ENCODE peak calls at places on chromosome 15, in five cellular contexts. One of them, this sample, is unnamed.

GRCh38 chr15:72313448-72313840 is 6.5 kb downstream of the CELF6 start:
- DNase-seq in stimulated activated CD4-positive, alpha-beta T cell treated with anti-CD3 and anti-CD28 coated beads, Interleukin-4, amount 100 ng/mL, for 24 hours: no peak
- DNase-seq in D341Med: no peak
- DNase-seq in HEK293T: no peak
- DNase-seq in prostate gland: no peak
- DNase-seq in this sample: no peak

GRCh38 chr15:50627351-50628055 is 59.1 kb downstream of the TRPM7 start:
- DNase-seq in stimulated activated CD4-positive, alpha-beta T cell treated with anti-CD3 and anti-CD28 coated beads, Interleukin-4, amount 100 ng/mL, for 24 hours: no peak
- DNase-seq in HEK293T: no peak
- DNase-seq in prostate gland: no peak
- DNase-seq in D341Med: no peak
- DNase-seq in this sample: no peak

GRCh38 chr15:91520848-91521247 is 332.7 kb upstream of the SLCO3A1 start:
- DNase-seq in stimulated activated CD4-positive, alpha-beta T cell treated with anti-CD3 and anti-CD28 coated beads, Interleukin-4, amount 100 ng/mL, for 24 hours: no peak
- DNase-seq in HEK293T: no peak
- DNase-seq in prostate gland: no peak
- DNase-seq in D341Med: no peak
- DNase-seq in this sample: no peak

GRCh38 chr15:75834011-75834410 is 9.2 kb upstream of the UBE2Q2 start:
- DNase-seq in prostate gland: no peak
- DNase-seq in stimulated activated CD4-positive, alpha-beta T cell treated with anti-CD3 and anti-CD28 coated beads, Interleukin-4, amount 100 ng/mL, for 24 hours: no peak
- DNase-seq in D341Med: no peak
- DNase-seq in HEK293T: no peak
- DNase-seq in this sample: no peak

GRCh38 chr15:28907338-28907961 is 21.7 kb downstream of the APBA2 start:
- DNase-seq in prostate gland: no peak
- DNase-seq in stimulated activated CD4-positive, alpha-beta T cell treated with anti-CD3 and anti-CD28 coated beads, Interleukin-4, amount 100 ng/mL, for 24 hours: no peak
- DNase-seq in D341Med: no peak
- DNase-seq in HEK293T: no peak
- DNase-seq in this sample: no peak

GRCh38 chr15:44219073-44219472 is 24.0 kb upstream of the FRMD5 start:
- DNase-seq in HEK293T: no peak
- DNase-seq in stimulated activated CD4-positive, alpha-beta T cell treated with anti-CD3 and anti-CD28 coated beads, Interleukin-4, amount 100 ng/mL, for 24 hours: no peak
- DNase-seq in D341Med: no peak
- DNase-seq in prostate gland: no peak
- DNase-seq in this sample: no peak

GRCh38 chr15:28959326-28959725 is 73.6 kb downstream of the APBA2 start:
- DNase-seq in HEK293T: no peak
- DNase-seq in stimulated activated CD4-positive, alpha-beta T cell treated with anti-CD3 and anti-CD28 coated beads, Interleukin-4, amount 100 ng/mL, for 24 hours: no peak
- DNase-seq in D341Med: no peak
- DNase-seq in prostate gland: no peak
- DNase-seq in this sample: no peak

GRCh38 chr15:99562238-99562637 is 3.5 kb upstream of the MEF2A start:
- DNase-seq in prostate gland: no peak
- DNase-seq in stimulated activated CD4-positive, alpha-beta T cell treated with anti-CD3 and anti-CD28 coated beads, Interleukin-4, amount 100 ng/mL, for 24 hours: no peak
- DNase-seq in D341Med: no peak
- DNase-seq in HEK293T: no peak
- DNase-seq in this sample: no peak

GRCh38 chr15:53536479-53537120 is 222.9 kb downstream of the WDR72 start:
- DNase-seq in prostate gland: no peak
- DNase-seq in stimulated activated CD4-positive, alpha-beta T cell treated with anti-CD3 and anti-CD28 coated beads, Interleukin-4, amount 100 ng/mL, for 24 hours: no peak
- DNase-seq in HEK293T: no peak
- DNase-seq in D341Med: peak
- DNase-seq in this sample: no peak

GRCh38 chr15:43095708-43096347 is 10.0 kb downstream of the UBR1 start:
- DNase-seq in D341Med: no peak
- DNase-seq in HEK293T: no peak
- DNase-seq in stimulated activated CD4-positive, alpha-beta T cell treated with anti-CD3 and anti-CD28 coated beads, Interleukin-4, amount 100 ng/mL, for 24 hours: no peak
- DNase-seq in prostate gland: no peak
- DNase-seq in this sample: no peak

GRCh38 chr15:65044724-65045481 is at the start of gene SLC51B:
- DNase-seq in prostate gland: no peak
- DNase-seq in stimulated activated CD4-positive, alpha-beta T cell treated with anti-CD3 and anti-CD28 coated beads, Interleukin-4, amount 100 ng/mL, for 24 hours: no peak
- DNase-seq in HEK293T: no peak
- DNase-seq in D341Med: no peak
- DNase-seq in this sample: no peak

GRCh38 chr15:77067691-77068367 is 3.1 kb downstream of the TSPAN3 start:
- DNase-seq in HEK293T: no peak
- DNase-seq in stimulated activated CD4-positive, alpha-beta T cell treated with anti-CD3 and anti-CD28 coated beads, Interleukin-4, amount 100 ng/mL, for 24 hours: no peak
- DNase-seq in D341Med: no peak
- DNase-seq in prostate gland: no peak
- DNase-seq in this sample: no peak

GRCh38 chr15:70342141-70342540 is 244.4 kb upstream of the TLE3 start:
- DNase-seq in HEK293T: no peak
- DNase-seq in stimulated activated CD4-positive, alpha-beta T cell treated with anti-CD3 and anti-CD28 coated beads, Interleukin-4, amount 100 ng/mL, for 24 hours: no peak
- DNase-seq in prostate gland: no peak
- DNase-seq in D341Med: peak
- DNase-seq in this sample: no peak

GRCh38 chr15:65421360-65422215 is 1.2 kb downstream of the IGDCC4 start:
- DNase-seq in D341Med: peak
- DNase-seq in HEK293T: peak
- DNase-seq in stimulated activated CD4-positive, alpha-beta T cell treated with anti-CD3 and anti-CD28 coated beads, Interleukin-4, amount 100 ng/mL, for 24 hours: no peak
- DNase-seq in prostate gland: no peak
- DNase-seq in this sample: peak

GRCh38 chr15:78421241-78421994 is 16.6 kb upstream of the IREB2 start:
- DNase-seq in HEK293T: no peak
- DNase-seq in stimulated activated CD4-positive, alpha-beta T cell treated with anti-CD3 and anti-CD28 coated beads, Interleukin-4, amount 100 ng/mL, for 24 hours: no peak
- DNase-seq in prostate gland: no peak
- DNase-seq in D341Med: no peak
- DNase-seq in this sample: no peak

GRCh38 chr15:70761931-70762468 is 1.4 kb downstream of the UACA start:
- DNase-seq in HEK293T: no peak
- DNase-seq in prostate gland: no peak
- DNase-seq in stimulated activated CD4-positive, alpha-beta T cell treated with anti-CD3 and anti-CD28 coated beads, Interleukin-4, amount 100 ng/mL, for 24 hours: no peak
- DNase-seq in D341Med: no peak
- DNase-seq in this sample: no peak

GRCh38 chr15:77852241-77853007 is 219.7 kb upstream of the LINGO1 start:
- DNase-seq in HEK293T: no peak
- DNase-seq in prostate gland: no peak
- DNase-seq in stimulated activated CD4-positive, alpha-beta T cell treated with anti-CD3 and anti-CD28 coated beads, Interleukin-4, amount 100 ng/mL, for 24 hours: no peak
- DNase-seq in D341Med: no peak
- DNase-seq in this sample: no peak

GRCh38 chr15:31330111-31330785 is 3.6 kb downstream of the KLF13 start:
- DNase-seq in HEK293T: no peak
- DNase-seq in prostate gland: no peak
- DNase-seq in D341Med: no peak
- DNase-seq in stimulated activated CD4-positive, alpha-beta T cell treated with anti-CD3 and anti-CD28 coated beads, Interleukin-4, amount 100 ng/mL, for 24 hours: no peak
- DNase-seq in this sample: no peak

GRCh38 chr15:42151736-42152135 is 4.7 kb downstream of the PLA2G4F start:
- DNase-seq in prostate gland: peak
- DNase-seq in HEK293T: no peak
- DNase-seq in D341Med: no peak
- DNase-seq in stimulated activated CD4-positive, alpha-beta T cell treated with anti-CD3 and anti-CD28 coated beads, Interleukin-4, amount 100 ng/mL, for 24 hours: no peak
- DNase-seq in this sample: no peak

GRCh38 chr15:89016549-89017041 is 71.7 kb upstream of the ABHD2 start:
- DNase-seq in D341Med: no peak
- DNase-seq in prostate gland: no peak
- DNase-seq in stimulated activated CD4-positive, alpha-beta T cell treated with anti-CD3 and anti-CD28 coated beads, Interleukin-4, amount 100 ng/mL, for 24 hours: no peak
- DNase-seq in HEK293T: no peak
- DNase-seq in this sample: no peak

GRCh38 chr15:42048080-42048820 is 27.4 kb upstream of the PLA2G4E start:
- DNase-seq in prostate gland: no peak
- DNase-seq in D341Med: no peak
- DNase-seq in stimulated activated CD4-positive, alpha-beta T cell treated with anti-CD3 and anti-CD28 coated beads, Interleukin-4, amount 100 ng/mL, for 24 hours: no peak
- DNase-seq in HEK293T: no peak
- DNase-seq in this sample: no peak

GRCh38 chr15:25510146-25510545 is 71.3 kb upstream of the UBE3A start:
- DNase-seq in stimulated activated CD4-positive, alpha-beta T cell treated with anti-CD3 and anti-CD28 coated beads, Interleukin-4, amount 100 ng/mL, for 24 hours: no peak
- DNase-seq in D341Med: no peak
- DNase-seq in HEK293T: no peak
- DNase-seq in prostate gland: no peak
- DNase-seq in this sample: no peak

GRCh38 chr15:41154412-41154811 is 38.3 kb upstream of the INO80 start:
- DNase-seq in prostate gland: no peak
- DNase-seq in HEK293T: no peak
- DNase-seq in stimulated activated CD4-positive, alpha-beta T cell treated with anti-CD3 and anti-CD28 coated beads, Interleukin-4, amount 100 ng/mL, for 24 hours: no peak
- DNase-seq in D341Med: no peak
- DNase-seq in this sample: no peak

GRCh38 chr15:35813573-35813972 is 267.6 kb upstream of the DPH6 start:
- DNase-seq in HEK293T: no peak
- DNase-seq in D341Med: no peak
- DNase-seq in prostate gland: no peak
- DNase-seq in stimulated activated CD4-positive, alpha-beta T cell treated with anti-CD3 and anti-CD28 coated beads, Interleukin-4, amount 100 ng/mL, for 24 hours: no peak
- DNase-seq in this sample: no peak

GRCh38 chr15:75178171-75178937 is 23.3 kb upstream of the C15orf39 start:
- DNase-seq in prostate gland: peak
- DNase-seq in stimulated activated CD4-positive, alpha-beta T cell treated with anti-CD3 and anti-CD28 coated beads, Interleukin-4, amount 100 ng/mL, for 24 hours: no peak
- DNase-seq in HEK293T: no peak
- DNase-seq in D341Med: peak
- DNase-seq in this sample: no peak

GRCh38 chr15:39511000-39511914 is 69.6 kb upstream of the THBS1 start:
- DNase-seq in D341Med: peak
- DNase-seq in stimulated activated CD4-positive, alpha-beta T cell treated with anti-CD3 and anti-CD28 coated beads, Interleukin-4, amount 100 ng/mL, for 24 hours: no peak
- DNase-seq in HEK293T: peak
- DNase-seq in prostate gland: no peak
- DNase-seq in this sample: peak

GRCh38 chr15:40763801-40764765 is at the start of gene GCHFR:
- DNase-seq in stimulated activated CD4-positive, alpha-beta T cell treated with anti-CD3 and anti-CD28 coated beads, Interleukin-4, amount 100 ng/mL, for 24 hours: peak
- DNase-seq in HEK293T: peak
- DNase-seq in prostate gland: peak
- DNase-seq in D341Med: peak
- DNase-seq in this sample: no peak

GRCh38 chr15:79496838-79497237 is 64.7 kb downstream of the MINAR1 start:
- DNase-seq in D341Med: no peak
- DNase-seq in HEK293T: no peak
- DNase-seq in stimulated activated CD4-positive, alpha-beta T cell treated with anti-CD3 and anti-CD28 coated beads, Interleukin-4, amount 100 ng/mL, for 24 hours: no peak
- DNase-seq in prostate gland: no peak
- DNase-seq in this sample: no peak

GRCh38 chr15:48578965-48579364 is 66.5 kb downstream of the FBN1 start:
- DNase-seq in stimulated activated CD4-positive, alpha-beta T cell treated with anti-CD3 and anti-CD28 coated beads, Interleukin-4, amount 100 ng/mL, for 24 hours: no peak
- DNase-seq in HEK293T: no peak
- DNase-seq in prostate gland: no peak
- DNase-seq in D341Med: no peak
- DNase-seq in this sample: no peak

GRCh38 chr15:92288755-92289154 is 104.9 kb upstream of the ST8SIA2 start:
- DNase-seq in D341Med: no peak
- DNase-seq in prostate gland: no peak
- DNase-seq in stimulated activated CD4-positive, alpha-beta T cell treated with anti-CD3 and anti-CD28 coated beads, Interleukin-4, amount 100 ng/mL, for 24 hours: no peak
- DNase-seq in HEK293T: no peak
- DNase-seq in this sample: no peak

GRCh38 chr15:56698268-56698667 is 35.0 kb downstream of the ZNF280D start:
- DNase-seq in stimulated activated CD4-positive, alpha-beta T cell treated with anti-CD3 and anti-CD28 coated beads, Interleukin-4, amount 100 ng/mL, for 24 hours: no peak
- DNase-seq in D341Med: no peak
- DNase-seq in HEK293T: no peak
- DNase-seq in prostate gland: no peak
- DNase-seq in this sample: no peak

This sample was measured in vagina.